ENCODE peak calls at places on chromosome 22, in six cellular contexts. B, R, V, W, T and E are unnamed samples.

GRCh38 chr22:31920306-31920705 is 24.0 kb upstream of the YWHAH start:
- DNase-seq in W (no peak), R (no peak), V (no peak), B (no peak), T (no peak), E (no peak)

GRCh38 chr22:20268350-20269012 is 363 bp upstream of the RTN4R start:
- DNase-seq in B (peak; percentile 82), R (no peak), T (peak; percentile 48), V (peak; percentile 95), W (no peak), E (peak; percentile 71)

GRCh38 chr22:33539902-33540751 is 380.1 kb downstream of the LARGE1 start:
- DNase-seq in R (peak; percentile 90), B (no peak), V (peak; percentile 87), T (peak; percentile 82), W (no peak), E (no peak)

GRCh38 chr22:44575344-44576268 is 77.6 kb upstream of the RTL6 start:
- DNase-seq in T (no peak), W (no peak), B (no peak), V (no peak), R (peak; percentile 35), E (no peak)

GRCh38 chr22:29152381-29153138 is 53.1 kb upstream of the EMID1 start:
- DNase-seq in V (no peak), W (no peak), T (no peak), B (no peak), R (peak; percentile 69), E (no peak)

GRCh38 chr22:48393041-48393370 is 1434.7 kb downstream of the BRD1 start:
- DNase-seq in W (peak; percentile 72), R (no peak), V (peak; percentile 51), B (no peak), T (no peak), E (no peak)

GRCh38 chr22:39748877-39749276 is 144.7 kb downstream of the ENTHD1 start:
- DNase-seq in R (no peak), T (no peak), W (no peak), V (no peak), B (no peak), E (no peak)

GRCh38 chr22:44394246-44395115 is 81.7 kb upstream of the SHISAL1 start:
- DNase-seq in B (no peak), W (no peak), T (no peak), V (no peak), R (peak; percentile 11), E (no peak)

GRCh38 chr22:31585161-31585859 is 76.7 kb downstream of the PISD start:
- DNase-seq in V (no peak), B (no peak), W (no peak), T (no peak), R (no peak), E (no peak)

GRCh38 chr22:22702159-22702873 is 57.9 kb downstream of the GGTLC2 start:
- DNase-seq in B (no peak), T (no peak), V (peak; percentile 13), R (no peak), W (peak; percentile 77), E (no peak)

GRCh38 chr22:19937616-19938473 is 3.7 kb upstream of the COMT start:
- DNase-seq in W (no peak), T (peak; percentile 87), V (no peak), R (no peak), B (no peak), E (no peak)

DNA sequence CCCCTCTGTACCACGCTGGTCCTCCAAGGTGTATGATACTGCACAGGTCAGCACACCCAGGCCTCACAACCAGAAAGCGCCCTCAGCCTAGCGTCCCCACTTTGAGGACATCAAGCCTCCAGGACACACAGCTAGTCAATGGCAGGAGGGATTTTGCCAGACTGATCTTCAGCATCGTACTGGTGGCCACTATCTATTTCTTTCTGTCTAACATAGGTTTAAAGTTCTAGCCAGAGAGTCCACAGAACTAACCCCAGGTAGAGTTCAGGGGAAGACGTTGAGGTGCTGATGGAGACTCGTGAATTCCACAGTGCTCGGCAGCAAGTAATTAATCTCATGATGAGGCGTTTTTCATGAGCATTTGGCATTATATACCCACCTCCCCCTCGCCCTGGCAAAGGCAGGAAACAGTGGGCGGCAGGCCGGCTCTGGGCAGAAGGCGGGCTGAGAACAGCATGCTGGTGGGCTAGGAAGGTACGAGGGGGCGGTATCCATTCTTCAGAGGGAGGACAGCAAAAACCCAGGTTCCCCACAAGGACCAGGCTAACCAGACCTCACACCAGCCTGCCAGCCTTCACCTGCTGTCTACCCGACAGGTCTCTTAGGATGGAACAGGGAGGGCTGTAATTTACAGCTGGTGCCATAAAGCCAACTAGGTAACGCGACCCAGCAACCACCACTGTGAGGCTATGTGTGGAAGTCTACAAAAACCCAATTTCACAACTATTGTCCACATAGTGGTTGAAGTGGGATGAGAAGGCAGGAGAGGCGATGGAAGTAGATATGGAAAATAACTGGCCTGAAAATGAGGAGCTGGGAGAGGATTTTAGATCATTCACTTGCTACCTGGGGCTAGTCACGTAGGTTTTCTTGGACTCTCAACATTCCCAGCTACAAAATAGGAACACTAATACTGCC is 18.5 kb downstream of the MYH9 start:
- DNase-seq in V (no peak), T (no peak), R (no peak), W (no peak), B (no peak), E (no peak)
- TF ChIP-seq POLR2AphosphoS5 in V (no peak), T (no peak), R (no peak), W (no peak), B (no peak), E (no peak)

GRCh38 chr22:16387088-16387487 is 205.5 kb downstream of the CCT8L2 start:
- DNase-seq in V (peak; percentile 51), T (no peak), R (no peak), B (no peak), W (no peak), E (no peak)
- TF ChIP-seq POLR2A in V (no peak), T (no peak), R (no peak), B (no peak), W (no peak), E (no peak)

GRCh38 chr22:18005201-18005926 is 19.0 kb downstream of the MICAL3 start:
- DNase-seq in V (no peak), T (no peak), W (no peak), R (no peak), B (no peak), E (no peak)

GRCh38 chr22:18013436-18013835 is 10.9 kb downstream of the MICAL3 start:
- DNase-seq in V (no peak), R (no peak), T (no peak), W (no peak), B (no peak), E (no peak)

GRCh38 chr22:18012528-18012927 is 11.8 kb downstream of the MICAL3 start:
- DNase-seq in B (no peak), T (no peak), W (no peak), V (no peak), R (no peak), E (no peak)

GRCh38 chr22:18008136-18008535 is 16.2 kb downstream of the MICAL3 start:
- DNase-seq in T (no peak), W (no peak), B (no peak), R (no peak), V (no peak), E (no peak)

GRCh38 chr22:18010263-18010662 is 14.1 kb downstream of the MICAL3 start:
- DNase-seq in B (no peak), W (no peak), T (no peak), R (no peak), V (no peak), E (no peak)
- TF ChIP-seq POLR2AphosphoS5 in B (no peak), W (no peak), T (no peak), R (no peak), V (no peak), E (no peak)

GRCh38 chr22:24809331-24809730 is 3.3 kb downstream of the SGSM1 start:
- DNase-seq in R (no peak), B (no peak), V (no peak), W (no peak), T (no peak), E (no peak)

GRCh38 chr22:24807284-24807950 is 1.4 kb downstream of the SGSM1 start:
- DNase-seq in R (no peak), W (no peak), V (no peak), T (peak; percentile 45), B (no peak), E (no peak)

GRCh38 chr22:24803064-24803542 is 2.9 kb upstream of the SGSM1 start:
- DNase-seq in T (no peak), V (no peak), B (peak; percentile 41), R (no peak), W (no peak), E (peak; percentile 31)

GRCh38 chr22:24806663-24807001 is 621 bp downstream of the SGSM1 start:
- DNase-seq in R (no peak), T (no peak), B (no peak), W (no peak), V (no peak), E (no peak)

GRCh38 chr22:24805790-24806662 is at the start of gene SGSM1:
- DNase-seq in W (no peak), V (peak; percentile 96), T (peak; percentile 75), R (peak; percentile 87), B (peak; percentile 90), E (peak; percentile 79)
- TF ChIP-seq POLR2A in W (no peak), V (peak; percentile 27), T (peak; percentile 82), R (no peak), B (no peak), E (no peak)

GRCh38 chr22:17769013-17769715 is 5.1 kb downstream of the BID start:
- DNase-seq in W (no peak), R (no peak), T (no peak), B (no peak), V (peak; percentile 54), E (no peak)
- TF ChIP-seq POLR2AphosphoS5 in W (no peak), R (no peak), T (no peak), B (no peak), V (no peak), E (no peak)

DNA sequence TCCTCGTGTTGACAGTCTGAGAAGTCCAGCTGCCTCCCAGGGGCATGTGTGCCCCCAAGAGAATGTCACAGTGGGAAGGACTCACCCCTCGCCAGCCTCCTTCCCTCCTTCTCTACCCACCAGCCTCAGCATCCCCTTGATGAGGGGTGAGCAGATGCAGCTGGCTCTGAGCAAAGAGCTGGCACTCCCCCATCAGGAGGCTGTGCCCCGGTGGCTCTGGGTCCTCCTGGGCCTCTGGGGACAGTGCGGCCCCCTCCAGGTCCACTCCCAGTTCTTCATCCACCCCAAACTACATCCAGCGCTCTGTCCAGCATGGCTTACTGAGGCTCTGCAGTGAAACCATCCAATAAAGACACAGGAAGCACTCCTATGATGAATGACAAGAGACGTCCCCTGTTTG is 210.4 kb downstream of the BRD1 start:
- DNase-seq in B (no peak), R (no peak), T (no peak), V (no peak), W (no peak), E (no peak)
- TF ChIP-seq POLR2A in B (no peak), R (no peak), T (no peak), V (no peak), W (no peak), E (no peak)